ENCODE peak calls at places on chromosome 20, in five cellular contexts. K, Y, A, W and G are unnamed samples.

GRCh38 chr20:34536798-34537394 is 20.7 kb downstream of the DYNLRB1 start:
- DNase-seq in Y (peak), A (peak), W (peak), K (no peak), G (no peak)

GRCh38 chr20:17925300-17925939 is 43.2 kb downstream of the SNX5 start:
- DNase-seq in W (peak), K (no peak), A (no peak), Y (no peak), G (no peak)

GRCh38 chr20:37630993-37631392 is 62.8 kb upstream of the CTNNBL1 start:
- DNase-seq in Y (no peak), W (no peak), A (no peak), K (no peak), G (no peak)

GRCh38 chr20:50193169-50193850 is 2.7 kb downstream of the CEBPB start:
- DNase-seq in K (no peak), Y (no peak), A (no peak), W (peak), G (no peak)

GRCh38 chr20:20690676-20691476 is 21.6 kb downstream of the RALGAPA2 start:
- DNase-seq in A (no peak), K (no peak), W (no peak), Y (no peak), G (no peak)

GRCh38 chr20:60048634-60049578 is 90.7 kb downstream of the CDH26 start:
- DNase-seq in Y (no peak), A (no peak), K (no peak), W (no peak), G (no peak)

GRCh38 chr20:20712004-20712473 is 405 bp downstream of the RALGAPA2 start:
- DNase-seq in Y (no peak), W (no peak), K (no peak), A (peak), G (peak)

GRCh38 chr20:49457444-49457843 is 25.0 kb downstream of the KCNB1 start:
- DNase-seq in Y (no peak), A (no peak), K (no peak), W (no peak), G (no peak)

GRCh38 chr20:63690001-63690897 is 6.2 kb upstream of the TNFRSF6B start:
- DNase-seq in K (no peak), Y (no peak), W (no peak), A (no peak), G (no peak)

GRCh38 chr20:4904127-4904860 is 97.0 kb downstream of the SLC23A2 start:
- DNase-seq in W (no peak), K (no peak), A (no peak), Y (no peak), G (no peak)

GRCh38 chr20:35663813-35664543 is 722 bp downstream of the CPNE1 start:
- DNase-seq in K (peak), Y (no peak), W (peak), A (peak), G (peak)

GRCh38 chr20:16351415-16351814 is 221.8 kb downstream of the KIF16B start:
- DNase-seq in W (no peak), K (no peak), A (no peak), Y (no peak), G (no peak)

GRCh38 chr20:19265646-19266374 is 53.4 kb downstream of the SLC24A3 start:
- DNase-seq in A (no peak), Y (no peak), W (no peak), K (no peak), G (no peak)

GRCh38 chr20:39360029-39360620 is 398.0 kb downstream of the DHX35 start:
- DNase-seq in Y (no peak), A (no peak), W (no peak), K (no peak), G (no peak)

GRCh38 chr20:46928580-46929132 is 34.0 kb downstream of the EYA2 start:
- DNase-seq in K (no peak), Y (no peak), W (peak), A (no peak), G (no peak)

GRCh38 chr20:63714858-63715257 is 7.0 kb downstream of the ZGPAT start:
- DNase-seq in W (no peak), Y (no peak), A (no peak), K (no peak), G (no peak)

GRCh38 chr20:5528719-5529256 is 212.0 kb upstream of the PROKR2 start:
- DNase-seq in Y (peak), W (peak), A (peak), K (peak), G (peak)